ENCODE peak calls at places on chromosomes 4 and X, in seven cellular contexts. One of them, this sample, is unnamed.

GRCh38 chr4:125123710-125124109 is 191.0 kb upstream of the FAT4 start:
- DNase-seq in CD8-positive, alpha-beta memory T cell: no peak
- DNase-seq in body of pancreas: no peak
- DNase-seq in RWPE1: no peak
- DNase-seq in cardiac muscle cell: no peak
- DNase-seq in gastrocnemius medialis: no peak
- DNase-seq in substantia nigra: no peak
- DNase-seq in this sample: no peak

GRCh38 chr4:170949084-170949483 is 859.3 kb upstream of the AADAT start:
- DNase-seq in body of pancreas: no peak
- DNase-seq in RWPE1: no peak
- DNase-seq in CD8-positive, alpha-beta memory T cell: no peak
- DNase-seq in gastrocnemius medialis: no peak
- DNase-seq in cardiac muscle cell: no peak
- DNase-seq in substantia nigra: no peak
- DNase-seq in this sample: no peak

GRCh38 chr4:99998062-99998880 is 48.2 kb upstream of the H2AZ1 start:
- DNase-seq in gastrocnemius medialis: no peak
- DNase-seq in CD8-positive, alpha-beta memory T cell: no peak
- DNase-seq in substantia nigra: no peak
- DNase-seq in body of pancreas: no peak
- DNase-seq in cardiac muscle cell: peak; percentile 17
- DNase-seq in RWPE1: peak; percentile 34
- DNase-seq in this sample: no peak

GRCh38 chr4:113673450-113673849 is 88.1 kb downstream of the CAMK2D start:
- DNase-seq in substantia nigra: no peak
- DNase-seq in gastrocnemius medialis: no peak
- DNase-seq in body of pancreas: no peak
- DNase-seq in cardiac muscle cell: no peak
- DNase-seq in CD8-positive, alpha-beta memory T cell: no peak
- DNase-seq in RWPE1: peak; percentile 23
- DNase-seq in this sample: peak; percentile 58

GRCh38 chr4:85548841-85549240 is 73.9 kb downstream of the ARHGAP24 start:
- DNase-seq in cardiac muscle cell: no peak
- DNase-seq in gastrocnemius medialis: no peak
- DNase-seq in body of pancreas: no peak
- DNase-seq in substantia nigra: no peak
- DNase-seq in RWPE1: no peak
- DNase-seq in CD8-positive, alpha-beta memory T cell: no peak
- DNase-seq in this sample: no peak

GRCh38 chrX:106898462-106898861 is 4.7 kb downstream of the RIPPLY1 start:
- DNase-seq in cardiac muscle cell: peak; percentile 82
- DNase-seq in substantia nigra: no peak
- DNase-seq in gastrocnemius medialis: no peak
- DNase-seq in body of pancreas: peak; percentile 37
- DNase-seq in CD8-positive, alpha-beta memory T cell: peak; percentile 18
- DNase-seq in RWPE1: peak; percentile 20
- DNase-seq in this sample: no peak

GRCh38 chrX:70755850-70756249 is 152.7 kb downstream of the TEX11 start:
- DNase-seq in RWPE1: no peak
- DNase-seq in body of pancreas: no peak
- DNase-seq in cardiac muscle cell: no peak
- DNase-seq in gastrocnemius medialis: no peak
- DNase-seq in substantia nigra: no peak
- DNase-seq in CD8-positive, alpha-beta memory T cell: peak; percentile 46
- DNase-seq in this sample: no peak

GRCh38 chr4:140937866-140938265 is 181.7 kb upstream of the TBC1D9 start:
- DNase-seq in gastrocnemius medialis: no peak
- DNase-seq in substantia nigra: no peak
- DNase-seq in body of pancreas: no peak
- DNase-seq in cardiac muscle cell: no peak
- DNase-seq in RWPE1: no peak
- DNase-seq in CD8-positive, alpha-beta memory T cell: no peak
- DNase-seq in this sample: no peak

GRCh38 chrX:151973851-151974335 is 583 bp downstream of the GABRE start:
- DNase-seq in body of pancreas: peak; percentile 57
- DNase-seq in CD8-positive, alpha-beta memory T cell: no peak
- DNase-seq in cardiac muscle cell: peak; percentile 2
- DNase-seq in substantia nigra: no peak
- DNase-seq in RWPE1: peak; percentile 15
- DNase-seq in gastrocnemius medialis: no peak
- DNase-seq in this sample: no peak

GRCh38 chr4:141427726-141428296 is 207.1 kb downstream of the ZNF330 start:
- DNase-seq in cardiac muscle cell: no peak
- DNase-seq in CD8-positive, alpha-beta memory T cell: no peak
- DNase-seq in body of pancreas: no peak
- DNase-seq in RWPE1: no peak
- DNase-seq in gastrocnemius medialis: no peak
- DNase-seq in substantia nigra: no peak
- DNase-seq in this sample: no peak

DNA sequence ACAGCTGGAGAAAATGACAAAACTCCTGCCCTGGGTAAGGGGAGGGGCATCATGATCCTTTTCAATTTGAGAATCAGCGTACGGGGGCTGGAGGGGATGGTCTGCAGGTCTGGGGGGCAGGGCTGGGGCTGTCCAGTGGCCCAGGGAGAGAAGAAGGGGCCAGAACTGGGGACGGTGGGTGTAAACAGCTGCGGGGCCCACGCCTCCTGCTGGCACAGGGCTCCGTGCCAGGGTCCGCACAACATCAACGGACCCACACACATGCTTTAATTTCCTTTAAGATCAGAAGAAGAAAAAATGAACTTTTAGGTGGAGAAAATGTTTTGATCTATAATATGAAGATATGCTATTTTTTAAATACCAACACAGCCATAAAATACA is 52.1 kb downstream of the PSAPL1 start:
- DNase-seq in body of pancreas: no peak
- DNase-seq in RWPE1: no peak
- DNase-seq in gastrocnemius medialis: no peak
- DNase-seq in cardiac muscle cell: no peak
- DNase-seq in CD8-positive, alpha-beta memory T cell: no peak
- DNase-seq in substantia nigra: no peak
- DNase-seq in this sample: no peak
- H3K27ac ChIP-seq in body of pancreas: no peak overlapping the region
- H3K27ac ChIP-seq in RWPE1: no peak overlapping the region
- H3K27ac ChIP-seq in gastrocnemius medialis: no peak overlapping the region
- H3K27ac ChIP-seq in cardiac muscle cell: no peak overlapping the region
- H3K27ac ChIP-seq in CD8-positive, alpha-beta memory T cell: no peak overlapping the region
- H3K27ac ChIP-seq in substantia nigra: peak overlapping the region; percentile 89
- H3K27ac ChIP-seq in this sample: no peak overlapping the region

DNA sequence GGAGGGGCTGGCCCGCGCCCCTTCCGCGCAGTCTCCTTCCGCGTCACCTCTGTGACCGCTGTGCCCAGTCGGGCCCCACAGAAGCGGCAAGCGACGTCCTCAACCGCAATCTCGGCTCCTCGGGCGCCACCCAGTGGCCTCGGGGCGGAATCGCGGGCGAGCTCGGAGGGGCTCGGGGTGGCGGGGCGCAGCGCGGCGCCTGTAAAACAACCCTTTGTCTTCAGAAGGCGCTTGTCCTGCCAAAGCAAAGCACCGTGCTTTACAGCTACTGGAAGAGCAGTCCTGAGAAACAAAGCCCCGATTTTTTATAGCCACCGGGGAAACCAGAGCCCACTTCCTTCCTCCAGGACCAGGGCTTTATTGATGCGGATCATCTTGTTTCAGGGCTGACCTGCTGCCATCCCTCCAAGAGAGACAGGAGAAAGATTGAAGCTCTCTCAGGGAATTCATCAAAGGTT is 37.3 kb upstream of the CDKN2AIP start:
- DNase-seq in body of pancreas: peak; percentile 85
- DNase-seq in substantia nigra: peak; percentile 82
- DNase-seq in RWPE1: peak; percentile 65
- DNase-seq in CD8-positive, alpha-beta memory T cell: peak; percentile 94
- DNase-seq in gastrocnemius medialis: peak; percentile 42
- DNase-seq in cardiac muscle cell: peak; percentile 84
- DNase-seq in this sample: no peak
- H3K27ac ChIP-seq in body of pancreas: no peak overlapping the region
- H3K27ac ChIP-seq in substantia nigra: peak overlapping the region; percentile 86
- H3K27ac ChIP-seq in RWPE1: no peak overlapping the region
- H3K27ac ChIP-seq in CD8-positive, alpha-beta memory T cell: peak overlapping the region; percentile 64
- H3K27ac ChIP-seq in gastrocnemius medialis: peak overlapping the region; percentile 15
- H3K27ac ChIP-seq in cardiac muscle cell: no peak overlapping the region
- H3K27ac ChIP-seq in this sample: no peak overlapping the region

GRCh38 chrX:118723376-118723775 is 4.0 kb upstream of the IL13RA1 start:
- DNase-seq in cardiac muscle cell: no peak
- DNase-seq in CD8-positive, alpha-beta memory T cell: no peak
- DNase-seq in substantia nigra: no peak
- DNase-seq in gastrocnemius medialis: no peak
- DNase-seq in RWPE1: no peak
- DNase-seq in body of pancreas: no peak
- DNase-seq in this sample: no peak
- H3K27ac ChIP-seq in cardiac muscle cell: no peak overlapping the region
- H3K27ac ChIP-seq in CD8-positive, alpha-beta memory T cell: no peak overlapping the region
- H3K27ac ChIP-seq in substantia nigra: no peak overlapping the region
- H3K27ac ChIP-seq in gastrocnemius medialis: no peak overlapping the region
- H3K27ac ChIP-seq in RWPE1: no peak overlapping the region
- H3K27ac ChIP-seq in body of pancreas: no peak overlapping the region
- H3K27ac ChIP-seq in this sample: peak overlapping the region; percentile 34

GRCh38 chr4:41327770-41328169 is 71.0 kb downstream of the UCHL1 start:
- DNase-seq in RWPE1: no peak
- DNase-seq in cardiac muscle cell: no peak
- DNase-seq in CD8-positive, alpha-beta memory T cell: no peak
- DNase-seq in body of pancreas: no peak
- DNase-seq in substantia nigra: no peak
- DNase-seq in gastrocnemius medialis: no peak
- DNase-seq in this sample: no peak

GRCh38 chr4:41329361-41329760 is 72.6 kb downstream of the UCHL1 start:
- DNase-seq in body of pancreas: no peak
- DNase-seq in gastrocnemius medialis: no peak
- DNase-seq in cardiac muscle cell: no peak
- DNase-seq in CD8-positive, alpha-beta memory T cell: no peak
- DNase-seq in RWPE1: no peak
- DNase-seq in substantia nigra: no peak
- DNase-seq in this sample: no peak

GRCh38 chr4:41324861-41325260 is 68.1 kb downstream of the UCHL1 start:
- DNase-seq in RWPE1: no peak
- DNase-seq in substantia nigra: no peak
- DNase-seq in gastrocnemius medialis: no peak
- DNase-seq in CD8-positive, alpha-beta memory T cell: no peak
- DNase-seq in cardiac muscle cell: no peak
- DNase-seq in body of pancreas: no peak
- DNase-seq in this sample: no peak

GRCh38 chr4:41323706-41324105 is 67.0 kb downstream of the UCHL1 start:
- DNase-seq in cardiac muscle cell: no peak
- DNase-seq in body of pancreas: no peak
- DNase-seq in CD8-positive, alpha-beta memory T cell: no peak
- DNase-seq in RWPE1: no peak
- DNase-seq in substantia nigra: no peak
- DNase-seq in gastrocnemius medialis: no peak
- DNase-seq in this sample: no peak

GRCh38 chr4:41326776-41327175 is 70.0 kb downstream of the UCHL1 start:
- DNase-seq in gastrocnemius medialis: no peak
- DNase-seq in cardiac muscle cell: no peak
- DNase-seq in body of pancreas: no peak
- DNase-seq in CD8-positive, alpha-beta memory T cell: no peak
- DNase-seq in RWPE1: no peak
- DNase-seq in substantia nigra: no peak
- DNase-seq in this sample: no peak
- H3K27ac ChIP-seq in gastrocnemius medialis: no peak overlapping the region
- H3K27ac ChIP-seq in cardiac muscle cell: no peak overlapping the region
- H3K27ac ChIP-seq in body of pancreas: no peak overlapping the region
- H3K27ac ChIP-seq in CD8-positive, alpha-beta memory T cell: no peak overlapping the region
- H3K27ac ChIP-seq in RWPE1: no peak overlapping the region
- H3K27ac ChIP-seq in substantia nigra: no peak overlapping the region
- H3K27ac ChIP-seq in this sample: no peak overlapping the region

GRCh38 chr4:169098054-169098896 is 88.2 kb upstream of the CBR4 start:
- DNase-seq in cardiac muscle cell: no peak
- DNase-seq in CD8-positive, alpha-beta memory T cell: no peak
- DNase-seq in gastrocnemius medialis: no peak
- DNase-seq in RWPE1: no peak
- DNase-seq in body of pancreas: no peak
- DNase-seq in substantia nigra: no peak
- DNase-seq in this sample: no peak

GRCh38 chr4:169100656-169101055 is 90.6 kb upstream of the CBR4 start:
- DNase-seq in CD8-positive, alpha-beta memory T cell: no peak
- DNase-seq in gastrocnemius medialis: no peak
- DNase-seq in substantia nigra: no peak
- DNase-seq in body of pancreas: no peak
- DNase-seq in RWPE1: no peak
- DNase-seq in cardiac muscle cell: no peak
- DNase-seq in this sample: no peak

GRCh38 chr4:169102011-169102410 is 92.0 kb upstream of the CBR4 start:
- DNase-seq in CD8-positive, alpha-beta memory T cell: no peak
- DNase-seq in body of pancreas: no peak
- DNase-seq in substantia nigra: no peak
- DNase-seq in RWPE1: no peak
- DNase-seq in gastrocnemius medialis: no peak
- DNase-seq in cardiac muscle cell: no peak
- DNase-seq in this sample: no peak

GRCh38 chr4:169098969-169099685 is 89.1 kb upstream of the CBR4 start:
- DNase-seq in CD8-positive, alpha-beta memory T cell: no peak
- DNase-seq in cardiac muscle cell: no peak
- DNase-seq in body of pancreas: no peak
- DNase-seq in RWPE1: no peak
- DNase-seq in substantia nigra: no peak
- DNase-seq in gastrocnemius medialis: no peak
- DNase-seq in this sample: no peak

GRCh38 chr4:169099775-169100180 is 89.7 kb upstream of the CBR4 start:
- DNase-seq in CD8-positive, alpha-beta memory T cell: no peak
- DNase-seq in gastrocnemius medialis: no peak
- DNase-seq in RWPE1: no peak
- DNase-seq in substantia nigra: no peak
- DNase-seq in cardiac muscle cell: no peak
- DNase-seq in body of pancreas: no peak
- DNase-seq in this sample: no peak
- H3K27ac ChIP-seq in CD8-positive, alpha-beta memory T cell: no peak overlapping the region
- H3K27ac ChIP-seq in gastrocnemius medialis: peak overlapping the region; percentile 56
- H3K27ac ChIP-seq in RWPE1: no peak overlapping the region
- H3K27ac ChIP-seq in substantia nigra: no peak overlapping the region
- H3K27ac ChIP-seq in cardiac muscle cell: no peak overlapping the region
- H3K27ac ChIP-seq in body of pancreas: no peak overlapping the region
- H3K27ac ChIP-seq in this sample: no peak overlapping the region

GRCh38 chr4:182569561-182569960 is 326.4 kb downstream of the TENM3 start:
- DNase-seq in substantia nigra: no peak
- DNase-seq in cardiac muscle cell: no peak
- DNase-seq in RWPE1: no peak
- DNase-seq in gastrocnemius medialis: no peak
- DNase-seq in body of pancreas: no peak
- DNase-seq in CD8-positive, alpha-beta memory T cell: no peak
- DNase-seq in this sample: no peak
- H3K27ac ChIP-seq in substantia nigra: no peak overlapping the region
- H3K27ac ChIP-seq in cardiac muscle cell: no peak overlapping the region
- H3K27ac ChIP-seq in RWPE1: no peak overlapping the region
- H3K27ac ChIP-seq in gastrocnemius medialis: no peak overlapping the region
- H3K27ac ChIP-seq in body of pancreas: no peak overlapping the region
- H3K27ac ChIP-seq in CD8-positive, alpha-beta memory T cell: no peak overlapping the region
- H3K27ac ChIP-seq in this sample: no peak overlapping the region

GRCh38 chr4:40482985-40483647 is 146.5 kb downstream of the RBM47 start:
- DNase-seq in gastrocnemius medialis: no peak
- DNase-seq in cardiac muscle cell: no peak
- DNase-seq in CD8-positive, alpha-beta memory T cell: no peak
- DNase-seq in substantia nigra: peak; percentile 4
- DNase-seq in RWPE1: no peak
- DNase-seq in body of pancreas: no peak
- DNase-seq in this sample: no peak
- H3K27ac ChIP-seq in gastrocnemius medialis: no peak overlapping the region
- H3K27ac ChIP-seq in cardiac muscle cell: no peak overlapping the region
- H3K27ac ChIP-seq in CD8-positive, alpha-beta memory T cell: no peak overlapping the region
- H3K27ac ChIP-seq in substantia nigra: peak overlapping the region; percentile 3
- H3K27ac ChIP-seq in RWPE1: no peak overlapping the region
- H3K27ac ChIP-seq in body of pancreas: no peak overlapping the region
- H3K27ac ChIP-seq in this sample: no peak overlapping the region

This sample was measured in epithelial cell of prostate.